ENCODE peak calls at places on chromosomes 4 and X, in eight cellular contexts. J is activated CD8-positive, alpha-beta memory T cell treated with anti-CD3 and anti-CD28 coated beads for 48 hours; A is nucleus accumbens; L is stimulated activated CD8-positive, alpha-beta memory T cell treated with anti-CD3 and anti-CD28 coated beads, Interleukin-12 subunit alpha, Interleukin-12 subunit beta, amount 100 ng/mL, for 1 hour; N is activated T-helper 9 cell treated with anti-CD3 and anti-CD28 coated beads, Interleukin-2, amount 50 U/mL, for 16 hours; Q is EL; V is left ventricle myocardium inferior; O is adrenal gland. X is an unnamed sample.

GRCh38 chr4:110510955-110511544 is 35.1 kb downstream of the ENPEP start:
- DNase-seq in J (no peak), A (no peak), L (no peak), N (no peak), Q (peak), V (no peak), O (no peak), X (no peak)

GRCh38 chr4:107600993-107601392 is 119.0 kb downstream of the PAPSS1 start:
- DNase-seq in J (no peak), A (no peak), L (no peak), N (no peak), Q (no peak), V (no peak), O (no peak), X (no peak)

GRCh38 chrX:39381446-39381845 is 580.2 kb downstream of the MID1IP1 start:
- DNase-seq in J (no peak), A (no peak), L (no peak), N (no peak), Q (no peak), V (no peak), O (no peak), X (no peak)

GRCh38 chrX:39427492-39428289 is 626.4 kb downstream of the MID1IP1 start:
- DNase-seq in J (no peak), A (no peak), L (no peak), N (no peak), Q (peak), V (no peak), O (peak), X (no peak)

GRCh38 chr4:1572521-1572920 is 111.6 kb downstream of the FAM53A start:
- DNase-seq in J (no peak), A (no peak), L (no peak), N (no peak), Q (no peak), V (no peak), O (no peak), X (no peak)

GRCh38 chr4:1039493-1040343 is 28.3 kb downstream of the FGFRL1 start:
- DNase-seq in J (no peak), A (no peak), L (no peak), N (no peak), Q (no peak), V (no peak), O (peak), X (peak)

GRCh38 chr4:53598901-53599300 is 7.6 kb upstream of the LNX1 start:
- DNase-seq in J (no peak), A (no peak), L (no peak), N (no peak), Q (no peak), V (no peak), O (no peak), X (no peak)

GRCh38 chr4:7938513-7939376 is 916 bp downstream of the AFAP1 start:
- DNase-seq in J (no peak), A (no peak), L (no peak), N (no peak), Q (peak), V (peak), O (no peak), X (no peak)

GRCh38 chr4:1987296-1987695 is 21.5 kb downstream of the NELFA start:
- DNase-seq in J (no peak), A (no peak), L (no peak), N (no peak), Q (no peak), V (no peak), O (no peak), X (no peak)

GRCh38 chr4:86453044-86453501 is 93.2 kb upstream of the MAPK10 start:
- DNase-seq in J (no peak), A (peak), L (no peak), N (no peak), Q (no peak), V (peak), O (no peak), X (peak)

GRCh38 chr4:3655485-3656429 is 110.4 kb upstream of the ADRA2C start:
- DNase-seq in J (no peak), A (no peak), L (no peak), N (no peak), Q (no peak), V (no peak), O (no peak), X (no peak)

GRCh38 chr4:19693949-19694597 is 557.6 kb upstream of the SLIT2 start:
- DNase-seq in J (no peak), A (no peak), L (no peak), N (no peak), Q (no peak), V (no peak), O (no peak), X (no peak)

GRCh38 chrX:150940844-150941495 is 42.2 kb upstream of the HMGB3 start:
- DNase-seq in J (no peak), A (no peak), L (no peak), N (no peak), Q (no peak), V (no peak), O (no peak), X (no peak)

GRCh38 chr4:48851651-48852050 is 20.8 kb downstream of the OCIAD1 start:
- DNase-seq in J (no peak), A (no peak), L (no peak), N (no peak), Q (no peak), V (no peak), O (no peak), X (no peak)

GRCh38 chr4:22237155-22237751 is 278.6 kb downstream of the ADGRA3 start:
- DNase-seq in J (peak), A (no peak), L (peak), N (peak), Q (peak), V (no peak), O (no peak), X (peak)

GRCh38 chr4:7852568-7853185 is 87.0 kb downstream of the AFAP1 start:
- DNase-seq in J (no peak), A (no peak), L (no peak), N (peak), Q (no peak), V (no peak), O (no peak), X (no peak)

GRCh38 chrX:154310991-154311541 is 15.5 kb downstream of the TKTL1 start:
- DNase-seq in J (no peak), A (no peak), L (no peak), N (no peak), Q (peak), V (no peak), O (no peak), X (no peak)

GRCh38 chrX:103608305-103608963 is 671 bp downstream of the TCEAL3 start:
- DNase-seq in J (no peak), A (no peak), L (no peak), N (no peak), Q (no peak), V (no peak), O (no peak), X (no peak)

GRCh38 chr4:56627985-56628384 is 53.1 kb downstream of the HOPX start:
- DNase-seq in J (no peak), A (no peak), L (no peak), N (no peak), Q (no peak), V (no peak), O (no peak), X (no peak)

GRCh38 chrX:154775611-154776349 is 13.1 kb downstream of the DKC1 start:
- DNase-seq in J (no peak), A (no peak), L (no peak), N (no peak), Q (peak), V (peak), O (peak), X (no peak)

GRCh38 chr4:77349796-77350195 is 192.8 kb downstream of the CCNG2 start:
- DNase-seq in J (no peak), A (no peak), L (no peak), N (no peak), Q (peak), V (no peak), O (no peak), X (no peak)

GRCh38 chr4:5014007-5014682 is 5.1 kb downstream of the CYTL1 start:
- DNase-seq in J (no peak), A (no peak), L (no peak), N (no peak), Q (no peak), V (no peak), O (no peak), X (no peak)

GRCh38 chr4:93065790-93066189 is 762.0 kb downstream of the GRID2 start:
- DNase-seq in J (no peak), A (no peak), L (no peak), N (no peak), Q (no peak), V (no peak), O (no peak), X (no peak)

GRCh38 chrX:72129661-72130060 is 2.1 kb downstream of the RTL5 start:
- DNase-seq in J (no peak), A (no peak), L (no peak), N (no peak), Q (no peak), V (no peak), O (no peak), X (no peak)

GRCh38 chrX:137567474-137568232 is 1.7 kb downstream of the ZIC3 start:
- DNase-seq in J (no peak), A (no peak), L (no peak), N (no peak), Q (no peak), V (no peak), O (no peak), X (no peak)

GRCh38 chr4:11271263-11271662 is 157.4 kb downstream of the HS3ST1 start:
- DNase-seq in J (no peak), A (no peak), L (no peak), N (no peak), Q (no peak), V (no peak), O (no peak), X (peak)

GRCh38 chr4:14415146-14415545 is 587.1 kb upstream of the CPEB2 start:
- DNase-seq in J (no peak), A (no peak), L (no peak), N (no peak), Q (peak), V (no peak), O (no peak), X (no peak)

GRCh38 chr4:10157478-10158354 is 41.1 kb upstream of the WDR1 start:
- DNase-seq in J (no peak), A (no peak), L (peak), N (peak), Q (peak), V (peak), O (peak), X (peak)

GRCh38 chrX:70434352-70434866 is 10.2 kb upstream of the DLG3 start:
- DNase-seq in J (peak), A (peak), L (no peak), N (peak), Q (peak), V (peak), O (peak), X (peak)

GRCh38 chr4:89303177-89303576 is 4.4 kb downstream of the GPRIN3 start:
- DNase-seq in J (no peak), A (no peak), L (no peak), N (peak), Q (no peak), V (no peak), O (peak), X (peak)

GRCh38 chr4:93810340-93810992 is 18.1 kb upstream of the ATOH1 start:
- DNase-seq in J (no peak), A (no peak), L (no peak), N (no peak), Q (no peak), V (no peak), O (peak), X (no peak)

GRCh38 chr4:5524451-5524850 is 183.9 kb downstream of the EVC2 start:
- DNase-seq in J (no peak), A (no peak), L (no peak), N (no peak), Q (no peak), V (no peak), O (no peak), X (no peak)

GRCh38 chr4:136400829-136401228 is 1131.5 kb downstream of the PCDH18 start:
- DNase-seq in J (no peak), A (no peak), L (no peak), N (no peak), Q (no peak), V (no peak), O (no peak), X (no peak)

GRCh38 chr4:116018831-116019230 is 905.4 kb upstream of the NDST4 start:
- DNase-seq in J (no peak), A (no peak), L (no peak), N (no peak), Q (no peak), V (no peak), O (no peak), X (no peak)